ENCODE peak calls at places on chromosome 11, in six cellular contexts. Z is stimulated activated CD4-positive, alpha-beta T cell treated with anti-CD3 and anti-CD28 coated beads, Interleukin-1b, Interleukin-23, amount 100 ng/mL, for 1 hour; R is AG09319; Q is fibroblast of the conjunctiva; I is MCF 10A; O is NCI-H748 treated with DMSO at 0.1 percent for 48 hours. B is an unnamed sample.

GRCh38 chr11:10208045-10208674 is 85.9 kb downstream of the SBF2 start:
- DNase-seq in I (peak; percentile 58), R (peak; percentile 12), Q (peak; percentile 40), Z (no peak), O (peak; percentile 53), B (peak; percentile 37)

GRCh38 chr11:113177596-113178115 is 136.7 kb upstream of the TTC12 start:
- DNase-seq in Z (no peak), Q (no peak), I (no peak), O (no peak), R (no peak), B (no peak)

GRCh38 chr11:18347471-18348125 is 25.2 kb downstream of the GTF2H1 start:
- DNase-seq in O (no peak), Z (no peak), I (no peak), R (peak; percentile 53), Q (peak; percentile 31), B (no peak)

GRCh38 chr11:61111786-61112517 is 9.7 kb downstream of the CD5 start:
- DNase-seq in I (no peak), O (no peak), R (no peak), Q (no peak), Z (no peak), B (no peak)

GRCh38 chr11:129972596-129972995 is 30.0 kb downstream of the PRDM10 start:
- DNase-seq in O (no peak), Z (no peak), I (no peak), R (no peak), Q (no peak), B (no peak)

GRCh38 chr11:78926633-78927347 is 352.1 kb upstream of the NARS2 start:
- DNase-seq in R (no peak), O (no peak), Z (no peak), I (no peak), Q (no peak), B (peak; percentile 22)

GRCh38 chr11:79670846-79671245 is 230.0 kb upstream of the TENM4 start:
- DNase-seq in I (no peak), O (no peak), R (no peak), Q (no peak), Z (no peak), B (no peak)

GRCh38 chr11:83292709-83293435 is 6.7 kb upstream of the CCDC90B start:
- DNase-seq in R (no peak), Z (no peak), O (peak; percentile 14), Q (peak; percentile 51), I (peak; percentile 68), B (peak; percentile 41)

GRCh38 chr11:10885703-10886363 is 28.0 kb upstream of the ZBED5 start:
- DNase-seq in Z (no peak), I (no peak), R (no peak), O (no peak), Q (no peak), B (no peak)

GRCh38 chr11:129326921-129327320 is 48.7 kb upstream of the BARX2 start:
- DNase-seq in Z (no peak), O (no peak), Q (no peak), I (no peak), R (no peak), B (no peak)

GRCh38 chr11:9823439-9823838 is 159.6 kb downstream of the SWAP70 start:
- DNase-seq in I (no peak), O (no peak), Z (no peak), Q (no peak), R (no peak), B (no peak)

GRCh38 chr11:48054994-48055291 is 74.6 kb downstream of the PTPRJ start:
- DNase-seq in Q (no peak), Z (no peak), O (no peak), R (no peak), I (no peak), B (no peak)

GRCh38 chr11:44403587-44404322 is 93.8 kb upstream of the ALX4 start:
- DNase-seq in I (no peak), Z (no peak), R (no peak), Q (no peak), O (no peak), B (no peak)

GRCh38 chr11:110518809-110519514 is 89.2 kb downstream of the FDX1 start:
- DNase-seq in O (no peak), Q (no peak), R (peak; percentile 35), Z (no peak), I (peak; percentile 27), B (no peak)

GRCh38 chr11:66048525-66049313 is at the start of gene GAL3ST3:
- DNase-seq in O (no peak), Z (no peak), R (no peak), I (no peak), Q (no peak), B (no peak)

GRCh38 chr11:62680825-62681240 is 2.0 kb upstream of the UBXN1 start:
- DNase-seq in O (no peak), Z (peak; percentile 7), Q (peak; percentile 87), I (peak; percentile 77), R (peak; percentile 70), B (peak; percentile 86)

GRCh38 chr11:110217478-110217877 is 78.9 kb downstream of the RDX start:
- DNase-seq in I (no peak), R (no peak), Z (no peak), Q (no peak), O (no peak), B (no peak)

GRCh38 chr11:24637520-24637919 is 140.7 kb downstream of the LUZP2 start:
- DNase-seq in O (no peak), I (no peak), R (no peak), Q (no peak), Z (no peak), B (no peak)

GRCh38 chr11:72409458-72409857 is 24.9 kb downstream of the CLPB start:
- DNase-seq in O (no peak), R (no peak), Z (no peak), Q (no peak), I (no peak), B (no peak)

GRCh38 chr11:3942160-3942955 is 86.9 kb downstream of the STIM1 start:
- DNase-seq in Q (no peak), R (no peak), O (no peak), Z (no peak), I (no peak), B (no peak)

GRCh38 chr11:93858376-93858775 is 8.0 kb upstream of the VSTM5 start:
- DNase-seq in O (no peak), R (no peak), Z (no peak), Q (no peak), I (no peak), B (no peak)

GRCh38 chr11:112655386-112655785 is 305.8 kb upstream of the NCAM1 start:
- DNase-seq in Z (no peak), Q (peak; percentile 53), R (peak; percentile 56), I (peak; percentile 30), O (no peak), B (no peak)

GRCh38 chr11:12017243-12017678 is 8.8 kb upstream of the DKK3 start:
- DNase-seq in Z (no peak), Q (peak; percentile 61), O (no peak), R (no peak), I (peak; percentile 45), B (no peak)

GRCh38 chr11:106468091-106468490 is 390.6 kb downstream of the AASDHPPT start:
- DNase-seq in Z (no peak), I (no peak), R (no peak), Q (no peak), O (no peak), B (no peak)

GRCh38 chr11:70633610-70634009 is 235.3 kb downstream of the CTTN start:
- DNase-seq in I (no peak), O (no peak), R (no peak), Q (no peak), Z (no peak), B (no peak)

GRCh38 chr11:7563269-7563668 is 49.5 kb downstream of the PPFIBP2 start:
- DNase-seq in O (no peak), I (no peak), Q (no peak), Z (no peak), R (peak; percentile 54), B (no peak)

GRCh38 chr11:11569936-11570491 is 51.8 kb downstream of the GALNT18 start:
- DNase-seq in I (peak; percentile 69), R (no peak), Z (no peak), O (no peak), Q (no peak), B (no peak)

GRCh38 chr11:128632151-128632791 is 44.9 kb upstream of the ETS1 start:
- DNase-seq in Z (peak; percentile 9), R (no peak), Q (peak; percentile 43), O (peak; percentile 19), I (peak; percentile 49), B (peak; percentile 63)

GRCh38 chr11:19976281-19976941 is 183.9 kb downstream of the DBX1 start:
- DNase-seq in Q (no peak), I (no peak), O (no peak), Z (no peak), R (no peak), B (no peak)

GRCh38 chr11:75262961-75263852 is 22.6 kb downstream of the TPBGL start:
- DNase-seq in I (no peak), O (no peak), Q (no peak), Z (no peak), R (no peak), B (no peak)

GRCh38 chr11:44345781-44346180 is 35.8 kb upstream of the ALX4 start:
- DNase-seq in Q (no peak), I (no peak), O (no peak), R (no peak), Z (no peak), B (no peak)

B was measured in hepatic stellate cell.